ENCODE peak calls at places on chromosomes 7 and 10, in five cellular contexts. Y is GM10248, T is body of pancreas, I is neural progenitor cell, C is HL-60. N is an unnamed sample.

GRCh38 chr7:154693646-154694045 is 309.3 kb downstream of the PAXIP1 start:
- DNase-seq in T (no peak), I (no peak), C (no peak), Y (no peak), N (no peak)

GRCh38 chr10:4003348-4003973 is 218.5 kb upstream of the KLF6 start:
- DNase-seq in I (no peak), T (no peak), C (no peak), Y (no peak), N (no peak)

GRCh38 chr7:50978633-50979215 is 196.0 kb upstream of the GRB10 start:
- DNase-seq in T (no peak), Y (no peak), I (peak; percentile 13), C (no peak), N (no peak)

GRCh38 chr10:110755781-110756180 is 111.6 kb downstream of the RBM20 start:
- DNase-seq in C (no peak), Y (no peak), I (no peak), T (no peak), N (no peak)

GRCh38 chr7:90720970-90721768 is 125.0 kb downstream of the CDK14 start:
- DNase-seq in I (no peak), T (peak; percentile 93), Y (no peak), C (no peak), N (no peak)

GRCh38 chr10:4704034-4704545 is 121.9 kb upstream of the AKR1E2 start:
- DNase-seq in I (no peak), T (peak; percentile 12), C (no peak), Y (no peak), N (no peak)

GRCh38 chr10:76080406-76080805 is 649.0 kb downstream of the LRMDA start:
- DNase-seq in T (no peak), Y (no peak), C (no peak), I (no peak), N (no peak)

GRCh38 chr7:136114966-136115762 is 138.0 kb upstream of the MTPN start:
- DNase-seq in Y (peak; percentile 64), C (peak; percentile 17), T (peak; percentile 50), I (peak; percentile 67), N (peak; percentile 63)

GRCh38 chr7:123154231-123154860 is 45.4 kb downstream of the SLC13A1 start:
- DNase-seq in I (peak; percentile 81), T (peak; percentile 80), C (peak; percentile 34), Y (peak; percentile 29), N (peak; percentile 13)

GRCh38 chr7:140609646-140610045 is 31.0 kb downstream of the DENND2A start:
- DNase-seq in I (no peak), T (no peak), C (no peak), Y (no peak), N (no peak)

GRCh38 chr7:2112261-2113203 is 120.2 kb downstream of the MAD1L1 start:
- DNase-seq in I (no peak), T (no peak), C (no peak), Y (no peak), N (no peak)

GRCh38 chr7:69808401-69808800 is 210.1 kb downstream of the AUTS2 start:
- DNase-seq in T (no peak), I (no peak), Y (no peak), C (no peak), N (no peak)

GRCh38 chr7:148337166-148337565 is 253.4 kb upstream of the C7orf33 start:
- DNase-seq in T (no peak), C (no peak), Y (no peak), I (peak; percentile 48), N (no peak)

GRCh38 chr7:146937836-146938235 is 821.2 kb downstream of the CNTNAP2 start:
- DNase-seq in Y (no peak), I (no peak), T (no peak), C (no peak), N (no peak)

GRCh38 chr10:87750001-87750651 is 67.9 kb downstream of the ATAD1 start:
- DNase-seq in T (no peak), C (no peak), I (peak; percentile 13), Y (no peak), N (no peak)

GRCh38 chr7:3194501-3195141 is 106.4 kb upstream of the SDK1 start:
- DNase-seq in I (peak; percentile 77), T (peak; percentile 50), Y (no peak), C (no peak), N (no peak)

GRCh38 chr10:7119325-7120015 is 291.4 kb downstream of the SFMBT2 start:
- DNase-seq in T (no peak), Y (no peak), C (no peak), I (no peak), N (no peak)

GRCh38 chr10:71349401-71349800 is 30.3 kb downstream of the SLC29A3 start:
- DNase-seq in Y (no peak), T (no peak), C (no peak), I (no peak), N (no peak)

GRCh38 chr7:44431091-44431608 is 59.3 kb downstream of the NUDCD3 start:
- DNase-seq in C (no peak), Y (peak; percentile 80), T (peak; percentile 20), I (peak; percentile 18), N (peak; percentile 78)

GRCh38 chr7:37297546-37297945 is 151.1 kb downstream of the ELMO1 start:
- DNase-seq in T (no peak), I (no peak), Y (no peak), C (no peak), N (no peak)

GRCh38 chr10:49001402-49001801 is 61.8 kb upstream of the LRRC18 start:
- DNase-seq in T (no peak), Y (no peak), C (no peak), I (peak; percentile 53), N (no peak)

GRCh38 chr7:122970740-122971725 is 24.5 kb downstream of the TAS2R16 start:
- DNase-seq in T (no peak), Y (no peak), C (no peak), I (no peak), N (no peak)

DNA sequence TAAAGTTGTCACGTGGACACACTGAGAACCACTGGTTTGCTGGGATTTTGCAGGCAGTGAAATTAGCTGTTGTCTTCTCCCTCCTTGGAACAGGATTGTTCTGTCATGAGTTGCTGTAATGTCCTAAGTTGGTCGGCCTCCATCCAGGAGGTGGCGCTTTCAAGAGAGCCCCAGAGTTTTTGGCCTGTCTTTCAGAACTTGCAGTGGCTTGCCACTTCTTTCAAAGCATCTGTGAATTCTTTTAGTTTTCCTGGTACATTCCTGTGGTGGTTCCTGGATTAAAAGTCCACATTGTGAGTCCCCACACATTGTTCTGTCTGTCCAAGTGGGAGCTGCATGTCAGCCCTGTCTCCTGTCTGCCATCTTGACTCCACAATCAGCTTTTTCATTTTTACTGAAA is 133.8 kb downstream of the PON1 start:
- DNase-seq in Y (no peak), C (no peak), T (no peak), I (no peak), N (no peak)
- TF ChIP-seq CTCF in Y (no peak), C (no peak), T (no peak), I (peak; percentile 18), N (no peak)

GRCh38 chr10:11108356-11108755 is 90.7 kb downstream of the CELF2 start:
- DNase-seq in I (no peak), C (no peak), Y (no peak), T (no peak), N (no peak)

GRCh38 chr10:11107953-11108352 is 90.3 kb downstream of the CELF2 start:
- DNase-seq in I (no peak), T (no peak), C (no peak), Y (no peak), N (no peak)

GRCh38 chr10:11105676-11106004 is 88.0 kb downstream of the CELF2 start:
- DNase-seq in Y (no peak), I (no peak), T (no peak), C (no peak), N (no peak)

GRCh38 chr10:11106621-11107374 is 89.1 kb downstream of the CELF2 start:
- DNase-seq in Y (peak; percentile 20), I (no peak), C (no peak), T (no peak), N (peak; percentile 34)

DNA sequence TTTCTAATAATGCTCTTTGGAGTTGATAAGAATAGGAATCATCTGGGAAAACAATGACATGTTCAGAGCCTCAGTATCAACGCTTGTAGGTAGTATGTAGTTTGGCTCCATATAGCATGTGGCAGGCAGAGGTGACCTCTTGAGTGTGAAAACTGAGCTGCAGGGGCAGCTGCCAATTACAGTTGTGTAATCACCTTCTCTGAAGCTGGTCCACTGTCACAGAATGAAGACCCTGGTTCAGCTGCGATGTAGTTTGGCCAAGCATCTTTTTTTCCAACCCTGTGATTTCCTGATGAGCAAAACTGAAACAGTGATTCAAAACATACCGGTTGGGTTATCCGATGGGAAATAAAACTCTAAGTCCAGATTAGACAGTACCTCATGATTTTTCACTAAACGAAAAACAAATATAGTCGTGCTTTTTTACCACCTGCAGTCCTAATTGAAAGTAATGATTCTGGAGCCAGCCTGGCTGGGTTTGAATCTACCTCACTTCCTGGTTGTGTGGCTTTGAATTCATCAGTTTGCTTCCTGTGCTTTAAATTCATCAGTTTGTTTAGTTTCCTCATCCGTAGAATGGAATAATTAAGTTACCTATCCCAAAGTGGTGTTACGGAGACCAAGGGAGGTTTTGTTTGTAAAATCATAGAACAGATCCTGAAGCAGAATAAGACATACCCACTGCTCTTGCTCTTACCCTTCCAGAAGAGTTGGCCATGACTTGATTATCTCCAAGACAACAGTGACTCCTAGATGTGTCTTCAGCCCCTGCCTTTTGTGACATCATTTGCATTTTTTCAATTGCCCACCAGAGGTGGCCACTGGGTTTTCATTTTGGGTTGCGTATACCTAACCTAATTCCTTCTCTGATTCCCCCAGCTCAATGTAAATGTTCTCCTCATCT is 87.4 kb downstream of the CELF2 start:
- DNase-seq in I (no peak), Y (no peak), C (no peak), T (no peak), N (peak; percentile 9)
- TF ChIP-seq CTCF in I (no peak), Y (peak; percentile 39), C (no peak), T (no peak), N (peak; percentile 26)

DNA sequence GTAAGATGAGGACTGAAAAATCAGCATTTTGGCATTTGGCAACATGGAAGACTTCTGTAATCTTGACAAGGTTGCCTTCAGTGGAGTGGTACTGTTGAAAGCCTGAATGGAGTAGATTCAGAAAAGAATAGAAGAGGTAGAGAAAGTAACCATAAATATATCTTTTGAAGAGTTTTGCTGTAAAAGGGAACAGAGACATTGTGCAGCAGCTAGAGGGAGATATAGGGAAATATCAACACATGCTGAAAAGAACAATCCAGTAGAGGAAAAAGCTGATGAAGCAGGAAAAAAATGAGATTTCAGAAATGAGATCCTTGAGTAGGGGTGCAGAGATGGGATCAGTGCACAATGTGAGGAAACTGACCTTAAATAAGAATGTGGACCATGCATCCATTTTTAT is 60.0 kb downstream of the RAPGEF5 start:
- DNase-seq in T (no peak), C (no peak), Y (no peak), I (no peak), N (no peak)
- TF ChIP-seq CTCF in T (peak; percentile 22), C (no peak), Y (peak; percentile 19), I (no peak), N (peak; percentile 15)

DNA sequence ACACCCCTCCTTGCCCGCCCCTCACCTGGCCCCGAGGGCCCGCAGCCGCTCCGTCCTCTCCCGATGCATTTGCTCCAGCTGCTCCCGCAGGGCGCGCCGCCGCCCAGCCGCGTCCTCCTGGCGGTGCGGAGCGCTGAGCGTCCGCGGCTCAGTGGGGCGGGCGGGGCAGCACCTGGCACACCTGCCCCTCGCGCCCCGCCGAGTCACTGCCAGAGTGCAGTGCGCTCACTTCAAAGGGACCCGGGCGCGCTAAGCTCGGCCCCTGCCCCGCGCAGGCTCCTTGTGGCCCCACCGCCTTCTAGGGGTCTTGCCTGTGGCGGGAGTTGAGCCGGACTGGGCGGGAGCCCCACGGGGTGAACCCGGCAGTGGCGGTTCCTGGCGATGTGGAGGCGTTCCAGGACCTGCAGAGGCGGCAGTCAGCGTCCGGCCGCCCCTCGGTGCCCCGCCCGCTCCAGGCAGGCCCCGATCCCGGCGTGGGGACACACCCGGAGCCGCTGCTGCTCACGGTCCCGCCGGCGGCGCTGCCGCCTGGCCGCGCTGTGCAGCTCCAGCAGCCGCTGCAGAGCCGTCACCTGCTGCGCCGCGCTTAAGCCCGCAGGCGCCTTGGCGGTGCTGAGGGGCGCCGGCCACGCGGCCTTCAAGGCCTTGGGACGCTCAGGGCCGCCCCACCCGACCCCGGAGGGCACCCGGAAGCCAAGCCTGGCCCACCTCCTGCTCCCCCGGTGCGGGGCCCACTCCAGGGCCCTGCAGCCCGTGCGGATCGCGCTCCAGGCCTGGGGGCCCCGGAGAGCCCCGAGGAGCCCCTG is 6.7 kb downstream of the ATP6V1F start:
- DNase-seq in C (peak; percentile 38), Y (peak; percentile 69), I (peak; percentile 88), T (peak; percentile 73), N (peak; percentile 81)
- TF ChIP-seq CTCF in C (no peak), Y (peak; percentile 29), I (peak; percentile 8), T (peak; percentile 12), N (no peak)